ENCODE peak calls at places on chromosomes 7 and 10, in four cellular contexts. T is fibroblast of pulmonary artery, X is NB4, Y is fibroblast of mammary gland. B is an unnamed sample.

GRCh38 chr10:33258951-33259350 is 75.5 kb downstream of the NRP1 start:
- DNase-seq in T (peak; percentile 48), X (no peak), Y (no peak), B (peak; percentile 44)

GRCh38 chr10:77504870-77505257 is 132.7 kb downstream of the KCNMA1 start:
- DNase-seq in T (no peak), X (no peak), Y (peak; percentile 51), B (peak; percentile 70)

GRCh38 chr7:111789880-111790279 is 227.6 kb upstream of the IMMP2L start:
- DNase-seq in T (peak; percentile 36), X (no peak), Y (no peak), B (peak; percentile 20)

GRCh38 chr7:120919466-120919865 is 31.1 kb upstream of the ING3 start:
- DNase-seq in T (no peak), X (no peak), Y (no peak), B (no peak)

GRCh38 chr10:68103237-68103866 is 5.9 kb upstream of the MYPN start:
- DNase-seq in T (no peak), X (no peak), Y (no peak), B (no peak)

GRCh38 chr7:24899905-24900304 is 80.1 kb downstream of the OSBPL3 start:
- DNase-seq in T (no peak), X (no peak), Y (no peak), B (no peak)

GRCh38 chr7:156606618-156607331 is 33.8 kb upstream of the RNF32 start:
- DNase-seq in T (no peak), X (no peak), Y (no peak), B (no peak)

GRCh38 chr7:151678227-151678604 is 158.5 kb upstream of the RHEB start:
- DNase-seq in T (no peak), X (no peak), Y (no peak), B (no peak)

GRCh38 chr7:36280840-36281812 is 108.5 kb upstream of the ANLN start:
- DNase-seq in T (peak; percentile 72), X (peak; percentile 96), Y (peak; percentile 88), B (peak; percentile 86)

GRCh38 chr10:58651742-58652141 is 139.1 kb downstream of the BICC1 start:
- DNase-seq in T (no peak), X (no peak), Y (no peak), B (no peak)

GRCh38 chr7:27873981-27874957 is 134.3 kb downstream of the TAX1BP1 start:
- DNase-seq in T (peak; percentile 74), X (no peak), Y (peak; percentile 48), B (peak; percentile 80)

GRCh38 chr7:134905375-134905774 is 80.9 kb upstream of the AGBL3 start:
- DNase-seq in T (peak; percentile 95), X (peak; percentile 48), Y (peak; percentile 97), B (peak; percentile 94)

GRCh38 chr7:123750389-123751230 is 1.8 kb upstream of the WASL start:
- DNase-seq in T (no peak), X (no peak), Y (no peak), B (no peak)

GRCh38 chr7:25624837-25625236 is 396.6 kb upstream of the NPVF start:
- DNase-seq in T (peak; percentile 33), X (no peak), Y (peak; percentile 28), B (no peak)

GRCh38 chr10:96765406-96766240 is 45.3 kb upstream of the PIK3AP1 start:
- DNase-seq in T (peak; percentile 69), X (peak; percentile 78), Y (peak; percentile 52), B (peak; percentile 65)

GRCh38 chr7:35905555-35905954 is 104.7 kb downstream of the SEPTIN7 start:
- DNase-seq in T (peak; percentile 29), X (no peak), Y (peak; percentile 46), B (peak; percentile 58)

GRCh38 chr10:18879284-18879683 is 169.3 kb upstream of the MALRD1 start:
- DNase-seq in T (no peak), X (no peak), Y (no peak), B (no peak)

GRCh38 chr10:65430979-65431378 is 1494.9 kb upstream of the LRRTM3 start:
- DNase-seq in T (no peak), X (no peak), Y (no peak), B (no peak)

GRCh38 chr10:97333601-97334369 is 744 bp downstream of the FRAT2 start:
- DNase-seq in T (peak; percentile 53), X (peak; percentile 94), Y (peak; percentile 52), B (no peak)

GRCh38 chr10:89981891-89982290 is 280.5 kb downstream of the KIF20B start:
- DNase-seq in T (peak; percentile 28), X (no peak), Y (peak; percentile 41), B (peak; percentile 50)

GRCh38 chr7:98740643-98741042 is 123.6 kb downstream of the NPTX2 start:
- DNase-seq in T (no peak), X (no peak), Y (no peak), B (no peak)

GRCh38 chr7:44378744-44379143 is 53.4 kb upstream of the CAMK2B start:
- DNase-seq in T (peak; percentile 93), X (no peak), Y (peak; percentile 84), B (peak; percentile 92)

GRCh38 chr10:123562387-123562786 is 103.8 kb upstream of the GPR26 start:
- DNase-seq in T (no peak), X (no peak), Y (no peak), B (no peak)

GRCh38 chr7:108102913-108103312 is 27.2 kb downstream of the LAMB4 start:
- DNase-seq in T (no peak), X (no peak), Y (no peak), B (no peak)

GRCh38 chr7:51310131-51310583 is 6.5 kb downstream of the COBL start:
- DNase-seq in T (no peak), X (no peak), Y (no peak), B (no peak)

GRCh38 chr10:42952931-42953683 is 123.8 kb upstream of the RET start:
- DNase-seq in T (no peak), X (no peak), Y (no peak), B (no peak)

GRCh38 chr7:152329469-152329868 is 106.3 kb downstream of the KMT2C start:
- DNase-seq in T (no peak), X (no peak), Y (no peak), B (no peak)

GRCh38 chr7:39202041-39202440 is 224.3 kb downstream of the POU6F2 start:
- DNase-seq in T (no peak), X (no peak), Y (no peak), B (no peak)

GRCh38 chr10:102186128-102186527 is 33.9 kb downstream of the NOLC1 start:
- DNase-seq in T (peak; percentile 66), X (peak; percentile 29), Y (peak; percentile 42), B (peak; percentile 44)

GRCh38 chr10:103888113-103888841 is 29.7 kb downstream of the STN1 start:
- DNase-seq in T (peak; percentile 86), X (peak; percentile 72), Y (peak; percentile 93), B (peak; percentile 93)

GRCh38 chr10:124010563-124011131 is 82.8 kb downstream of the CHST15 start:
- DNase-seq in T (no peak), X (no peak), Y (no peak), B (no peak)

GRCh38 chr7:27897001-27897400 is 157.0 kb downstream of the TAX1BP1 start:
- DNase-seq in T (no peak), X (no peak), Y (no peak), B (no peak)

GRCh38 chr7:96775046-96775445 is 65.4 kb upstream of the SEM1 start:
- DNase-seq in T (no peak), X (no peak), Y (no peak), B (no peak)

GRCh38 chr7:96772295-96772694 is 62.6 kb upstream of the SEM1 start:
- DNase-seq in T (no peak), X (no peak), Y (no peak), B (no peak)

GRCh38 chr7:96773483-96773882 is 63.8 kb upstream of the SEM1 start:
- DNase-seq in T (no peak), X (no peak), Y (no peak), B (no peak)

DNA sequence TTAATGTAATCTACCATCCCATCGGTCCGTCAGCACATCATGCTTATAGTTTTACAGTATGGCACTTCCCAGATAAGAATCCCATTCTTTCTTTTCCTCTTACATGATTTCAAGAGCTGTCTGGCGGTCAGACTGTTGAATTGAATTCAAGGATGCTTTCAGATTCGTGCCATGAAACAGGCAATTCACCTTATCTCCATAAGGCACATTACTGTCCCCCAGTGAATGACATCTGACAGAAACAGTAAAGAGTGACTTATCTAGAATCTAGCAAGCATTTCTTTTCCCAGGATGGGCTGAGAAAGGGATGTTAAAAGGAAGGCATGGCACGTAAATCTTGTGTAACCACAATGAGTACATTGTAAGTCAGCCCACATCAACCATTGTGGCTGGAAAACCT is 61.1 kb upstream of the SEM1 start:
- DNase-seq in T (no peak), X (no peak), Y (no peak), B (no peak)
- TF ChIP-seq CTCF in T (no peak), X (no peak), Y (no peak), B (no peak)

DNA sequence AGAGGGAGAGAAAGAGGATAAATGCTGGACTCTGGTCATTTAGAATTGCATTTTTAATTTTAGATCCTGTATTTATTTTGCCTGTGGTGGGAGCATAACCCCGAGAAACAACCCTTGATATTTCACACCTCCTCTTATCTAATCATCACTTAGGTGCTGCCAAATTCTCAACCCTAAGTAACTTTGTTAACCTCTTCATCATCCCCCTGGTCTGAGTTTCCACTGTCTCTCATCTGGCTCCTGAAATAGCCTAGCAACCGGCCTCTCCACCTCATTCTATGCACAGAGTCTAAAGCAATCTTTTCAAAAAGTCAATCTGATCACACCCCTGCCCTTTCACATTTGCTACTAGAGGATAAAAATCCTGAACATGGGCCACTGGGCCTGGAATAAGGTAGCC is 118.5 kb upstream of the C1QL3 start:
- DNase-seq in T (no peak), X (no peak), Y (no peak), B (no peak)
- H3K4me3 ChIP-seq in T (no peak overlapping the region), X (no peak overlapping the region), Y (no peak overlapping the region), B (no peak overlapping the region)

GRCh38 chr7:69067397-69067796 is 530.9 kb upstream of the AUTS2 start:
- DNase-seq in T (peak; percentile 17), X (peak; percentile 48), Y (peak; percentile 21), B (no peak)
- TF ChIP-seq CTCF in T (peak; percentile 14), X (peak; percentile 67), Y (peak; percentile 36), B (no peak)

GRCh38 chr7:157794764-157795101 is 457.9 kb downstream of the DNAJB6 start:
- DNase-seq in T (no peak), X (no peak), Y (no peak), B (no peak)
- H3K4me3 ChIP-seq in T (no peak overlapping the region), X (no peak overlapping the region), Y (no peak overlapping the region), B (no peak overlapping the region)

GRCh38 chr10:73234695-73235094 is 12.4 kb downstream of the DNAJC9 start:
- DNase-seq in T (no peak), X (no peak), Y (no peak), B (no peak)

GRCh38 chr10:73233883-73234282 is 13.2 kb downstream of the DNAJC9 start:
- DNase-seq in T (no peak), X (no peak), Y (no peak), B (no peak)

GRCh38 chr10:73228247-73228646 is 18.8 kb downstream of the DNAJC9 start:
- DNase-seq in T (peak; percentile 68), X (peak; percentile 61), Y (peak; percentile 51), B (no peak)

GRCh38 chr10:73229567-73229966 is 17.5 kb downstream of the DNAJC9 start:
- DNase-seq in T (no peak), X (peak; percentile 48), Y (no peak), B (no peak)

DNA sequence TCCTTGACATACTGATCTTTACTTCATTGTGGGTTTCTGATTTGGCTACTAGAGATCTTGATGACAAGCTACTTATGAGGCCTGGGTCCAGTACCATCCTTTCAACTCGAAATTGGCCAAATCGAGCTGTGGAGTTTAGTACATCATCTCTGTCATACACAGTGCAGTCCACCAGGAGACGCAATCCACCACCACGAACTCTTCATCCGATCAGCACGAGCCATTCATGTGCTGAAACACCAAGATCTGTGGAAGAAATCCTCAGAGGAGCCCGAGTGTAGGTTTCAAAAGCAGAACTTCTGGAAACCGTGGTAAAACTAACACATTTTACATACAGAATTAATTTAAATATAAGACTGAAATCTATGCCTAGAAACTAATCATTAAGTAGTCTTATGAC is 14.2 kb downstream of the DNAJC9 start:
- DNase-seq in T (no peak), X (peak; percentile 51), Y (peak; percentile 18), B (no peak)
- TF ChIP-seq CTCF in T (no peak), X (peak; percentile 41), Y (peak; percentile 20), B (no peak)

B was measured in foreskin fibroblast.